ENCODE peak calls at places on chromosomes 11 and 22, in ten cellular contexts. O, Y, A, L, F, B, H, S, V and Z are unnamed samples.

GRCh38 chr22:38456841-38457699 is 2.1 kb upstream of the KCNJ4 start:
- DNase-seq in S (no peak), F (no peak), A (no peak), V (no peak), H (no peak), Y (no peak), O (no peak), L (no peak), B (no peak), Z (no peak)

GRCh38 chr22:27004434-27004833 is 347.0 kb downstream of the MIAT start:
- DNase-seq in A (no peak), H (no peak), B (no peak), S (no peak), L (no peak), O (no peak), Y (no peak), F (no peak), V (no peak), Z (no peak)

GRCh38 chr11:17762309-17762974 is 27.9 kb downstream of the KCNC1 start:
- DNase-seq in F (no peak), S (no peak), A (no peak), Y (no peak), O (no peak), H (no peak), B (no peak), V (no peak), L (no peak), Z (no peak)

GRCh38 chr11:58061813-58062212 is 31.1 kb downstream of the OR6Q1 start:
- DNase-seq in S (no peak), A (peak), B (no peak), H (peak), L (no peak), F (no peak), V (no peak), Y (no peak), O (no peak), Z (no peak)

GRCh38 chr11:133895551-133895950 is 50.2 kb upstream of the SPATA19 start:
- DNase-seq in V (no peak), A (no peak), S (no peak), O (no peak), F (no peak), H (no peak), Y (no peak), L (no peak), B (no peak), Z (no peak)

GRCh38 chr11:1121343-1122331 is 36.1 kb upstream of the MUC5AC start:
- DNase-seq in S (no peak), L (no peak), O (no peak), Y (no peak), B (no peak), F (no peak), V (no peak), A (no peak), H (no peak), Z (no peak)

GRCh38 chr11:73189315-73189714 is 28.8 kb upstream of the P2RY2 start:
- DNase-seq in H (no peak), A (no peak), Y (no peak), V (no peak), O (no peak), B (no peak), L (no peak), F (peak), S (no peak), Z (no peak)

GRCh38 chr11:65419773-65420481 is 2.7 kb upstream of the NEAT1 start:
- DNase-seq in Y (peak), A (peak), O (peak), V (peak), B (peak), H (peak), F (peak), S (no peak), L (peak), Z (peak)

GRCh38 chr11:72864692-72865655 is 50.8 kb downstream of the ATG16L2 start:
- DNase-seq in Y (no peak), H (peak), S (no peak), B (no peak), F (no peak), A (peak), L (no peak), O (no peak), V (no peak), Z (no peak)

GRCh38 chr11:75051043-75051442 is 45.6 kb downstream of the OR2AT4 start:
- DNase-seq in O (no peak), L (no peak), A (no peak), V (no peak), H (peak), S (no peak), B (no peak), F (peak), Y (no peak), Z (no peak)

GRCh38 chr11:61747389-61748285 is 4.8 kb upstream of the MYRF start:
- DNase-seq in F (no peak), L (peak), B (peak), H (peak), S (no peak), V (peak), A (peak), Y (peak), O (no peak), Z (peak)

GRCh38 chr11:112744041-112744440 is 217.2 kb upstream of the NCAM1 start:
- DNase-seq in S (no peak), L (no peak), B (no peak), H (no peak), Y (peak), O (no peak), F (no peak), V (no peak), A (no peak), Z (no peak)

GRCh38 chr22:44352378-44353062 is 39.8 kb upstream of the SHISAL1 start:
- DNase-seq in H (no peak), F (no peak), V (no peak), A (no peak), Y (no peak), S (no peak), O (no peak), B (no peak), L (no peak), Z (no peak)

GRCh38 chr11:61773826-61774225 is 18.6 kb downstream of the TMEM258 start:
- DNase-seq in Y (no peak), S (no peak), A (no peak), V (no peak), B (no peak), L (no peak), H (no peak), O (no peak), F (no peak), Z (no peak)

GRCh38 chr22:39242809-39243442 is 1.9 kb downstream of the PDGFB start:
- DNase-seq in L (peak), A (no peak), B (no peak), V (peak), S (no peak), Y (no peak), F (no peak), H (no peak), O (peak), Z (no peak)